ENCODE peak calls at places on chromosomes 11 and 22, in seven cellular contexts. One of them, this sample, is unnamed.

GRCh38 chr11:65849771-65850216 is 8.2 kb downstream of the CFL1 start:
- DNase-seq in erythroblast: no peak
- DNase-seq in epithelial cell of esophagus: no peak
- DNase-seq in midbrain: no peak
- DNase-seq in mucosa of descending colon: no peak
- DNase-seq in CD8-positive, alpha-beta memory T cell: no peak
- DNase-seq in foreskin fibroblast: no peak
- DNase-seq in this sample: no peak

GRCh38 chr11:57219021-57219627 is 17.9 kb downstream of the APLNR start:
- DNase-seq in CD8-positive, alpha-beta memory T cell: no peak
- DNase-seq in midbrain: no peak
- DNase-seq in foreskin fibroblast: no peak
- DNase-seq in mucosa of descending colon: peak
- DNase-seq in erythroblast: no peak
- DNase-seq in epithelial cell of esophagus: peak
- DNase-seq in this sample: no peak

GRCh38 chr22:27913162-27913741 is 5.8 kb downstream of the PITPNB start:
- DNase-seq in epithelial cell of esophagus: no peak
- DNase-seq in erythroblast: peak
- DNase-seq in midbrain: no peak
- DNase-seq in mucosa of descending colon: no peak
- DNase-seq in CD8-positive, alpha-beta memory T cell: no peak
- DNase-seq in foreskin fibroblast: no peak
- DNase-seq in this sample: no peak

GRCh38 chr11:1888811-1889526 is 2.7 kb downstream of the PRR33 start:
- DNase-seq in epithelial cell of esophagus: no peak
- DNase-seq in CD8-positive, alpha-beta memory T cell: peak
- DNase-seq in foreskin fibroblast: no peak
- DNase-seq in mucosa of descending colon: no peak
- DNase-seq in midbrain: no peak
- DNase-seq in erythroblast: no peak
- DNase-seq in this sample: no peak

GRCh38 chr11:79253280-79253679 is 187.6 kb downstream of the TENM4 start:
- DNase-seq in epithelial cell of esophagus: no peak
- DNase-seq in CD8-positive, alpha-beta memory T cell: no peak
- DNase-seq in foreskin fibroblast: no peak
- DNase-seq in mucosa of descending colon: no peak
- DNase-seq in erythroblast: no peak
- DNase-seq in midbrain: peak
- DNase-seq in this sample: peak

GRCh38 chr11:126990716-126991480 is 9.7 kb downstream of the KIRREL3 start:
- DNase-seq in CD8-positive, alpha-beta memory T cell: no peak
- DNase-seq in epithelial cell of esophagus: no peak
- DNase-seq in midbrain: no peak
- DNase-seq in erythroblast: no peak
- DNase-seq in foreskin fibroblast: no peak
- DNase-seq in mucosa of descending colon: no peak
- DNase-seq in this sample: no peak

GRCh38 chr22:19753090-19753842 is 7.3 kb upstream of the TBX1 start:
- DNase-seq in epithelial cell of esophagus: no peak
- DNase-seq in foreskin fibroblast: no peak
- DNase-seq in erythroblast: no peak
- DNase-seq in CD8-positive, alpha-beta memory T cell: no peak
- DNase-seq in mucosa of descending colon: no peak
- DNase-seq in midbrain: no peak
- DNase-seq in this sample: no peak

GRCh38 chr11:67252831-67253239 is 13.4 kb upstream of the GRK2 start:
- DNase-seq in midbrain: peak
- DNase-seq in mucosa of descending colon: no peak
- DNase-seq in erythroblast: peak
- DNase-seq in CD8-positive, alpha-beta memory T cell: peak
- DNase-seq in foreskin fibroblast: peak
- DNase-seq in epithelial cell of esophagus: peak
- DNase-seq in this sample: peak

GRCh38 chr11:16086229-16086628 is 270.1 kb downstream of the SOX6 start:
- DNase-seq in epithelial cell of esophagus: no peak
- DNase-seq in mucosa of descending colon: no peak
- DNase-seq in erythroblast: no peak
- DNase-seq in midbrain: no peak
- DNase-seq in foreskin fibroblast: no peak
- DNase-seq in CD8-positive, alpha-beta memory T cell: no peak
- DNase-seq in this sample: no peak

GRCh38 chr11:105821781-105822180 is 200.3 kb downstream of the MSANTD4 start:
- DNase-seq in midbrain: no peak
- DNase-seq in epithelial cell of esophagus: no peak
- DNase-seq in foreskin fibroblast: no peak
- DNase-seq in mucosa of descending colon: no peak
- DNase-seq in CD8-positive, alpha-beta memory T cell: no peak
- DNase-seq in erythroblast: no peak
- DNase-seq in this sample: no peak

GRCh38 chr22:19291218-19291579 is 320 bp downstream of the CLTCL1 start:
- DNase-seq in mucosa of descending colon: peak
- DNase-seq in erythroblast: peak
- DNase-seq in CD8-positive, alpha-beta memory T cell: no peak
- DNase-seq in epithelial cell of esophagus: peak
- DNase-seq in foreskin fibroblast: no peak
- DNase-seq in midbrain: no peak
- DNase-seq in this sample: no peak

GRCh38 chr11:123303924-123304323 is 108.9 kb upstream of the CLMP start:
- DNase-seq in mucosa of descending colon: no peak
- DNase-seq in epithelial cell of esophagus: no peak
- DNase-seq in erythroblast: no peak
- DNase-seq in CD8-positive, alpha-beta memory T cell: no peak
- DNase-seq in foreskin fibroblast: no peak
- DNase-seq in midbrain: no peak
- DNase-seq in this sample: no peak

GRCh38 chr11:94519478-94520084 is 7.3 kb downstream of the C11orf97 start:
- DNase-seq in erythroblast: peak
- DNase-seq in mucosa of descending colon: peak
- DNase-seq in foreskin fibroblast: no peak
- DNase-seq in midbrain: peak
- DNase-seq in CD8-positive, alpha-beta memory T cell: peak
- DNase-seq in epithelial cell of esophagus: peak
- DNase-seq in this sample: peak

GRCh38 chr11:27525824-27526516 is 19.4 kb upstream of the LIN7C start:
- DNase-seq in CD8-positive, alpha-beta memory T cell: no peak
- DNase-seq in midbrain: no peak
- DNase-seq in foreskin fibroblast: no peak
- DNase-seq in epithelial cell of esophagus: no peak
- DNase-seq in erythroblast: no peak
- DNase-seq in mucosa of descending colon: no peak
- DNase-seq in this sample: no peak

GRCh38 chr11:114109206-114110090 is 49.9 kb downstream of the ZBTB16 start:
- DNase-seq in erythroblast: no peak
- DNase-seq in midbrain: no peak
- DNase-seq in foreskin fibroblast: no peak
- DNase-seq in mucosa of descending colon: no peak
- DNase-seq in CD8-positive, alpha-beta memory T cell: no peak
- DNase-seq in epithelial cell of esophagus: no peak
- DNase-seq in this sample: no peak

GRCh38 chr11:130214861-130215530 is 55.4 kb downstream of the ST14 start:
- DNase-seq in midbrain: no peak
- DNase-seq in foreskin fibroblast: no peak
- DNase-seq in CD8-positive, alpha-beta memory T cell: no peak
- DNase-seq in epithelial cell of esophagus: no peak
- DNase-seq in mucosa of descending colon: no peak
- DNase-seq in erythroblast: no peak
- DNase-seq in this sample: no peak

GRCh38 chr22:23225724-23226496 is 45.6 kb downstream of the BCR start:
- DNase-seq in CD8-positive, alpha-beta memory T cell: peak
- DNase-seq in midbrain: peak
- DNase-seq in epithelial cell of esophagus: peak
- DNase-seq in foreskin fibroblast: no peak
- DNase-seq in mucosa of descending colon: peak
- DNase-seq in erythroblast: no peak
- DNase-seq in this sample: no peak

GRCh38 chr11:122258446-122258994 is 142.5 kb upstream of the BLID start:
- DNase-seq in erythroblast: no peak
- DNase-seq in midbrain: no peak
- DNase-seq in CD8-positive, alpha-beta memory T cell: no peak
- DNase-seq in mucosa of descending colon: no peak
- DNase-seq in epithelial cell of esophagus: no peak
- DNase-seq in foreskin fibroblast: no peak
- DNase-seq in this sample: no peak

GRCh38 chr11:29957406-29957805 is 59.4 kb downstream of the KCNA4 start:
- DNase-seq in mucosa of descending colon: no peak
- DNase-seq in erythroblast: no peak
- DNase-seq in CD8-positive, alpha-beta memory T cell: no peak
- DNase-seq in foreskin fibroblast: no peak
- DNase-seq in epithelial cell of esophagus: peak
- DNase-seq in midbrain: no peak
- DNase-seq in this sample: no peak

GRCh38 chr11:1508986-1509385 is 22.4 kb upstream of the MOB2 start:
- DNase-seq in midbrain: no peak
- DNase-seq in epithelial cell of esophagus: no peak
- DNase-seq in erythroblast: no peak
- DNase-seq in mucosa of descending colon: no peak
- DNase-seq in CD8-positive, alpha-beta memory T cell: no peak
- DNase-seq in foreskin fibroblast: no peak
- DNase-seq in this sample: no peak

GRCh38 chr11:75920886-75921285 is 105.9 kb downstream of the UVRAG start:
- DNase-seq in mucosa of descending colon: no peak
- DNase-seq in CD8-positive, alpha-beta memory T cell: no peak
- DNase-seq in epithelial cell of esophagus: no peak
- DNase-seq in foreskin fibroblast: no peak
- DNase-seq in midbrain: no peak
- DNase-seq in erythroblast: no peak
- DNase-seq in this sample: no peak

GRCh38 chr11:62500066-62501035 is 46.3 kb downstream of the AHNAK start:
- DNase-seq in CD8-positive, alpha-beta memory T cell: no peak
- DNase-seq in erythroblast: no peak
- DNase-seq in midbrain: no peak
- DNase-seq in epithelial cell of esophagus: peak
- DNase-seq in foreskin fibroblast: no peak
- DNase-seq in mucosa of descending colon: peak
- DNase-seq in this sample: no peak

GRCh38 chr11:29629281-29629680 is 387.5 kb downstream of the KCNA4 start:
- DNase-seq in epithelial cell of esophagus: peak
- DNase-seq in foreskin fibroblast: no peak
- DNase-seq in mucosa of descending colon: no peak
- DNase-seq in midbrain: no peak
- DNase-seq in CD8-positive, alpha-beta memory T cell: no peak
- DNase-seq in erythroblast: no peak
- DNase-seq in this sample: no peak

GRCh38 chr11:44564653-44565007 is 833 bp upstream of the CD82 start:
- DNase-seq in epithelial cell of esophagus: peak
- DNase-seq in foreskin fibroblast: peak
- DNase-seq in erythroblast: no peak
- DNase-seq in midbrain: no peak
- DNase-seq in mucosa of descending colon: no peak
- DNase-seq in CD8-positive, alpha-beta memory T cell: no peak
- DNase-seq in this sample: peak

GRCh38 chr22:49976439-49977175 is 16.0 kb downstream of the PIM3 start:
- DNase-seq in mucosa of descending colon: no peak
- DNase-seq in erythroblast: no peak
- DNase-seq in midbrain: no peak
- DNase-seq in foreskin fibroblast: no peak
- DNase-seq in CD8-positive, alpha-beta memory T cell: no peak
- DNase-seq in epithelial cell of esophagus: no peak
- DNase-seq in this sample: no peak

GRCh38 chr11:30423886-30424285 is 101.0 kb downstream of the ARL14EP start:
- DNase-seq in CD8-positive, alpha-beta memory T cell: no peak
- DNase-seq in foreskin fibroblast: no peak
- DNase-seq in epithelial cell of esophagus: no peak
- DNase-seq in erythroblast: no peak
- DNase-seq in mucosa of descending colon: no peak
- DNase-seq in midbrain: no peak
- DNase-seq in this sample: no peak

GRCh38 chr11:3205261-3206127 is 13.1 kb downstream of the MRGPRG start:
- DNase-seq in foreskin fibroblast: no peak
- DNase-seq in CD8-positive, alpha-beta memory T cell: no peak
- DNase-seq in midbrain: no peak
- DNase-seq in epithelial cell of esophagus: no peak
- DNase-seq in erythroblast: no peak
- DNase-seq in mucosa of descending colon: no peak
- DNase-seq in this sample: no peak

This sample was measured in pons.